ENCODE peak calls at places on chromosome 19, in five cellular contexts. Y is suprapubic skin, Q is A549, K is tibial nerve, J is transverse colon. V is an unnamed sample.
A peak's percentile ranks its signal among the peaks of the same experiment; 100 is the strongest.

GRCh38 chr19:18533058-18533457 is 10.3 kb downstream of the FKBP8 start:
- DNase-seq in Y (no peak), Q (no peak), K (no peak), J (no peak), V (no peak)

GRCh38 chr19:40529093-40529954 is 47.3 kb upstream of the SHKBP1 start:
- DNase-seq in Y (peak; percentile 86), Q (peak; percentile 94), K (peak; percentile 76), J (peak; percentile 88), V (peak; percentile 92)

GRCh38 chr19:11191273-11191755 is 6.0 kb downstream of the KANK2 start:
- DNase-seq in Y (peak; percentile 86), Q (peak; percentile 51), K (peak; percentile 57), J (peak; percentile 50), V (peak; percentile 57)

GRCh38 chr19:6076675-6077463 is 33.4 kb downstream of the RFX2 start:
- DNase-seq in Y (peak; percentile 78), Q (peak; percentile 35), K (no peak), J (no peak), V (peak; percentile 33)

GRCh38 chr19:14413355-14413754 is 5.8 kb downstream of the DDX39A start:
- DNase-seq in Y (no peak), Q (no peak), K (no peak), J (no peak), V (no peak)

GRCh38 chr19:51064534-51065220 is at the start of gene KLK13:
- DNase-seq in Y (no peak), Q (peak; percentile 22), K (no peak), J (no peak), V (peak; percentile 15)

GRCh38 chr19:33143897-33144405 is 12.0 kb downstream of the WDR88 start:
- DNase-seq in Y (peak; percentile 73), Q (peak; percentile 83), K (peak; percentile 60), J (peak; percentile 71), V (peak; percentile 66)

GRCh38 chr19:13838943-13839192 is 38.1 kb upstream of the NANOS3 start:
- DNase-seq in Y (peak; percentile 96), Q (no peak), K (no peak), J (no peak), V (no peak)

GRCh38 chr19:55441319-55441691 is 1.8 kb downstream of the SHISA7 start:
- DNase-seq in Y (no peak), Q (no peak), K (no peak), J (no peak), V (no peak)

GRCh38 chr19:53076984-53077383 is 26.2 kb downstream of the ZNF160 start:
- DNase-seq in Y (no peak), Q (peak; percentile 28), K (peak; percentile 16), J (peak; percentile 18), V (peak; percentile 25)

GRCh38 chr19:21256722-21257121 is 72.5 kb downstream of the ZNF708 start:
- DNase-seq in Y (no peak), Q (peak; percentile 68), K (no peak), J (no peak), V (no peak)

GRCh38 chr19:6045108-6045507 is 65.2 kb downstream of the RFX2 start:
- DNase-seq in Y (peak; percentile 16), Q (no peak), K (no peak), J (no peak), V (no peak)

GRCh38 chr19:46287585-46287984 is 9.3 kb upstream of the HIF3A start:
- DNase-seq in Y (no peak), Q (peak; percentile 52), K (no peak), J (no peak), V (no peak)

GRCh38 chr19:16368385-16369305 is 44.0 kb downstream of the KLF2 start:
- DNase-seq in Y (no peak), Q (no peak), K (no peak), J (no peak), V (no peak)

GRCh38 chr19:3094638-3095374 is 644 bp downstream of the GNA11 start:
- DNase-seq in Y (peak; percentile 79), Q (no peak), K (no peak), J (no peak), V (no peak)

GRCh38 chr19:18773682-18774081 is 17.4 kb downstream of the COMP start:
- DNase-seq in Y (no peak), Q (no peak), K (no peak), J (no peak), V (no peak)

GRCh38 chr19:507286-508203 is at the start of gene TPGS1:
- DNase-seq in Y (no peak), Q (peak; percentile 75), K (peak; percentile 57), J (peak; percentile 79), V (peak; percentile 76)

GRCh38 chr19:12786950-12787349 is 4.3 kb upstream of the JUNB start:
- DNase-seq in Y (no peak), Q (no peak), K (no peak), J (no peak), V (no peak)

GRCh38 chr19:12787458-12787857 is 3.8 kb upstream of the JUNB start:
- DNase-seq in Y (no peak), Q (no peak), K (no peak), J (no peak), V (peak; percentile 13)

GRCh38 chr19:12789098-12789903 is 2.0 kb upstream of the JUNB start:
- DNase-seq in Y (peak; percentile 79), Q (peak; percentile 53), K (no peak), J (no peak), V (no peak)

GRCh38 chr19:12788682-12789097 is 2.6 kb upstream of the JUNB start:
- DNase-seq in Y (peak; percentile 90), Q (peak; percentile 89), K (peak; percentile 79), J (peak; percentile 89), V (peak; percentile 90)

DNA sequence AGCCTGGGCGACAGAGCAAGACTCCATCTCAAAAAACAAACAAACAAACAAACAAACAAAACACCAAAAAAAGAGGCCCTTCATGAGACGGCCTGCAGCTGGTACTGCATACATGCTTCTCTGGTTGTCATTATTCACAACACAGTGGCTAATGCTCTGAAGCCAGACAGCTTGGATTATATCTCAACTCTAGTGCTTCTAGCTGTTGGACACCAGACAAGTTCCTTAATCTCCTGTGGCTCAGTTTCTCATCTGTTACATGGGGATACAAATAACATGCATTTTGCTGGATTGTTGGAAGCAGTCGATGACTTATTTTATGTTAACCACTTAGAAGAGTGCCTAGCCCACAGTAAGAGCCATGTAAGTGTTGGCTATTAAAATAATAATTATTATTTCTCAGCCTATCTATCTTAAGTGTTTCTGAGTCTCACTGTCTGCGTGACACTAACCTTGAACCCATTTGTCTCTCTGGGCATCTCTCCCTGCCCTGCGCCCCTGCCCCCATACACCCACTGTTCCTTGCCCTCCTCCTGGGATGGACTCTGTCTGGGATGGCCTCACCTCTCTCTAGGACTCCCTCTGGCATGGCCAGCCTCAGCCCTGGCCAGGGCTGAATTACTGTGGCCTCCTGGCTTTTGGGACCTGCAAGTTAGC is 3.1 kb upstream of the JUNB start:
- DNase-seq in Y (no peak), Q (no peak), K (no peak), J (no peak), V (no peak)
- H3K4me1 ChIP-seq in Y (peaks cover 73% of the 10 kb centered on the region), Q (peaks cover 68% of the 10 kb centered on the region), K (no peaks in the 10 kb centered on the region), J (peaks cover 71% of the 10 kb centered on the region), V (peaks cover 17% of the 10 kb centered on the region)

GRCh38 chr19:49475191-49475932 is 1.3 kb downstream of the FLT3LG start:
- DNase-seq in Y (no peak), Q (no peak), K (no peak), J (no peak), V (no peak)
- H3K27ac ChIP-seq in Y (peak overlapping the region; percentile 25), Q (peak overlapping the region; percentile 15), K (peak overlapping the region; percentile 84), J (peak overlapping the region; percentile 89), V (no peak overlapping the region)

GRCh38 chr19:35251456-35251855 is 2.7 kb downstream of the LSR start:
- DNase-seq in Y (no peak), Q (no peak), K (no peak), J (no peak), V (no peak)

GRCh38 chr19:35256566-35256965 is 7.8 kb downstream of the LSR start:
- DNase-seq in Y (no peak), Q (no peak), K (no peak), J (no peak), V (no peak)

GRCh38 chr19:35254341-35255297 is 5.8 kb downstream of the LSR start:
- DNase-seq in Y (no peak), Q (no peak), K (no peak), J (no peak), V (no peak)

GRCh38 chr19:35257113-35257461 is 8.3 kb downstream of the LSR start:
- DNase-seq in Y (no peak), Q (no peak), K (no peak), J (no peak), V (no peak)

GRCh38 chr19:35253316-35254286 is 4.8 kb downstream of the LSR start:
- DNase-seq in Y (no peak), Q (no peak), K (no peak), J (no peak), V (no peak)
- TF ChIP-seq EP300 in Y (no peak), Q (no peak), K (no peak), J (no peak), V (no peak)

DNA sequence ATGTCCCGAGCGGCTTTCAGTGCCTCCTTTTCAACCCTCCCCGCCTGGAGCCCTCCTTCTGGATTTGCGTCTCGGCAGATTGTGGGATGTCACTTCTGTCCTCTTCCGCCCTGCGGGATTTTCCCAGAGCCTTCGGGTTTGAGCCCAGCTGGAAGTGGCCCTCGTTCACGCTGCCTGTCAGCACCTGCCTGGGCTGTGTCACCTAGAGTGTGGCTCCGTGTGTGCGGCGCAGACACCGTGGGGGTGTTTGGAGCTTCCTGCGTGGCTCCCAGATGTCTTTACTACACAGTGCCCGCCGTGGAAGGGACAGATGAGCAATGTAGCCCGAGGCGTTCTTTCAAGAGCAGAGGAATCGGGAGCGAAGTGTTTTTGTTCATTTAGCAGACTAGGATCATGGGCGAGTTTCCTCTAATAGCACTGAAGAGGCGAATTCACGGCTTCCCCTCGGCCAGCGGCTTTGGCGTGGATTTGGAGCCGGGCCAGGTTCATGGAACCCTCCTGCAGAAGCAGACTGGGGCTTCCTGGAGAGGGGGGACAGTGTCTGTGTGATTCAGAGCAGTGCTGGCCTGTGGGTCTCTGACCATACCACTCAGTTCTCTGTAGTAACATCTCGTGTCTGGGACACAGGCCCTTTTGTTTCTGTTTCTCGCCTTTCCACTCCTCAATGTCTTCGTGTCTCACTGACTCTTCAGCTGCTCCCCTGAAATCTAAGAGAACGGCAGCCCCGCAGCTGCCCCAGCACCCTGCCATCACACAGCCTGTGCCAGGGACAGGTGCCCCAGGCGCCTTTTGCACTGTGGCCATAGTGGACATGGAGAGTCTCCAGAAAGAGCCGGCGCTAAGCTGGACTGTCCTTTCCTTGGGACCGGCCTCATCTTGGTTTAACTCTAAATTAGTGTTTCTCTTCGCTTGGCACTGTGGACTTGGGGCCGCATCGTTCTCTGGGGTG is 68.1 kb downstream of the KDM4B start:
- DNase-seq in Y (no peak), Q (no peak), K (peak; percentile 27), J (no peak), V (peak; percentile 68)
- H3K4me1 ChIP-seq in Y (peaks cover 78% of the 10 kb centered on the region), Q (no peaks in the 10 kb centered on the region), K (no peaks in the 10 kb centered on the region), J (no peaks in the 10 kb centered on the region), V (peaks cover 20% of the 10 kb centered on the region)

GRCh38 chr19:37855098-37855497 is 51.3 kb downstream of the WDR87 start:
- DNase-seq in Y (no peak), Q (no peak), K (no peak), J (peak; percentile 8), V (no peak)
- H3K27ac ChIP-seq in Y (no peak overlapping the region), Q (no peak overlapping the region), K (no peak overlapping the region), J (no peak overlapping the region), V (no peak overlapping the region)

V was measured in ovary.